ENCODE peak calls at places on chromosomes 2 and 18, in eight cellular contexts. One of them, this sample, is unnamed.

GRCh38 chr2:19140463-19141208 is 217.8 kb downstream of the OSR1 start:
- DNase-seq in HuH-7: peak; percentile 55
- DNase-seq in activated CD4-positive, alpha-beta memory T cell treated with anti-CD3 and anti-CD28 coated beads for 36 hours: no peak
- DNase-seq in kidney: no peak
- DNase-seq in SW 1271: peak; percentile 40
- DNase-seq in EL: peak; percentile 94
- DNase-seq in BJ: peak; percentile 55
- DNase-seq in NCI-H1417: peak; percentile 31
- DNase-seq in this sample: peak; percentile 95

GRCh38 chr2:207046642-207047213 is 107.4 kb downstream of the CPO start:
- DNase-seq in BJ: no peak
- DNase-seq in kidney: no peak
- DNase-seq in NCI-H1417: no peak
- DNase-seq in activated CD4-positive, alpha-beta memory T cell treated with anti-CD3 and anti-CD28 coated beads for 36 hours: peak; percentile 41
- DNase-seq in HuH-7: no peak
- DNase-seq in SW 1271: no peak
- DNase-seq in EL: peak; percentile 33
- DNase-seq in this sample: no peak

GRCh38 chr2:175931751-175932295 is 70.2 kb downstream of the LNPK start:
- DNase-seq in kidney: no peak
- DNase-seq in BJ: peak; percentile 77
- DNase-seq in HuH-7: no peak
- DNase-seq in SW 1271: no peak
- DNase-seq in activated CD4-positive, alpha-beta memory T cell treated with anti-CD3 and anti-CD28 coated beads for 36 hours: no peak
- DNase-seq in NCI-H1417: no peak
- DNase-seq in EL: peak; percentile 52
- DNase-seq in this sample: peak; percentile 88

GRCh38 chr18:75341267-75341666 is 86.2 kb downstream of the SMIM21 start:
- DNase-seq in EL: no peak
- DNase-seq in kidney: no peak
- DNase-seq in BJ: no peak
- DNase-seq in SW 1271: no peak
- DNase-seq in HuH-7: no peak
- DNase-seq in NCI-H1417: no peak
- DNase-seq in activated CD4-positive, alpha-beta memory T cell treated with anti-CD3 and anti-CD28 coated beads for 36 hours: no peak
- DNase-seq in this sample: no peak

GRCh38 chr18:1676387-1676786 is 771.7 kb downstream of the ADCYAP1 start:
- DNase-seq in EL: no peak
- DNase-seq in activated CD4-positive, alpha-beta memory T cell treated with anti-CD3 and anti-CD28 coated beads for 36 hours: no peak
- DNase-seq in BJ: no peak
- DNase-seq in SW 1271: no peak
- DNase-seq in NCI-H1417: no peak
- DNase-seq in kidney: no peak
- DNase-seq in HuH-7: no peak
- DNase-seq in this sample: no peak

GRCh38 chr2:18701981-18702380 is 112.6 kb upstream of the NT5C1B start:
- DNase-seq in HuH-7: no peak
- DNase-seq in EL: peak; percentile 67
- DNase-seq in BJ: no peak
- DNase-seq in activated CD4-positive, alpha-beta memory T cell treated with anti-CD3 and anti-CD28 coated beads for 36 hours: no peak
- DNase-seq in NCI-H1417: no peak
- DNase-seq in kidney: no peak
- DNase-seq in SW 1271: peak; percentile 21
- DNase-seq in this sample: peak; percentile 83

GRCh38 chr18:69588301-69588700 is 187.6 kb downstream of the DOK6 start:
- DNase-seq in NCI-H1417: no peak
- DNase-seq in HuH-7: peak; percentile 8
- DNase-seq in BJ: no peak
- DNase-seq in kidney: no peak
- DNase-seq in SW 1271: no peak
- DNase-seq in activated CD4-positive, alpha-beta memory T cell treated with anti-CD3 and anti-CD28 coated beads for 36 hours: no peak
- DNase-seq in EL: no peak
- DNase-seq in this sample: peak; percentile 5

GRCh38 chr2:17470855-17471641 is 47.2 kb downstream of the RAD51AP2 start:
- DNase-seq in activated CD4-positive, alpha-beta memory T cell treated with anti-CD3 and anti-CD28 coated beads for 36 hours: no peak
- DNase-seq in SW 1271: no peak
- DNase-seq in BJ: no peak
- DNase-seq in EL: peak; percentile 20
- DNase-seq in kidney: no peak
- DNase-seq in HuH-7: peak; percentile 7
- DNase-seq in NCI-H1417: no peak
- DNase-seq in this sample: peak; percentile 40

GRCh38 chr2:38037757-38038615 is 38.0 kb downstream of the CYP1B1 start:
- DNase-seq in EL: peak; percentile 62
- DNase-seq in NCI-H1417: no peak
- DNase-seq in SW 1271: no peak
- DNase-seq in kidney: peak; percentile 88
- DNase-seq in BJ: peak; percentile 19
- DNase-seq in HuH-7: peak; percentile 37
- DNase-seq in activated CD4-positive, alpha-beta memory T cell treated with anti-CD3 and anti-CD28 coated beads for 36 hours: peak; percentile 70
- DNase-seq in this sample: peak; percentile 47

GRCh38 chr2:143705108-143705686 is 576.0 kb downstream of the ARHGAP15 start:
- DNase-seq in NCI-H1417: no peak
- DNase-seq in EL: peak; percentile 31
- DNase-seq in BJ: peak; percentile 11
- DNase-seq in kidney: no peak
- DNase-seq in SW 1271: no peak
- DNase-seq in activated CD4-positive, alpha-beta memory T cell treated with anti-CD3 and anti-CD28 coated beads for 36 hours: no peak
- DNase-seq in HuH-7: peak; percentile 4
- DNase-seq in this sample: peak; percentile 76